ENCODE peak calls at places on chromosomes 13 and 19, in eight cellular contexts. One of them, this sample, is unnamed.

GRCh38 chr19:56132316-56132822 is 8.7 kb upstream of the ZNF444 start:
- DNase-seq in mammary epithelial cell: no peak
- DNase-seq in OCI-LY7: no peak
- DNase-seq in endothelial cell: no peak
- DNase-seq in psoas muscle: no peak
- DNase-seq in esophagus muscularis mucosa: no peak
- DNase-seq in cardiac muscle cell: peak
- DNase-seq in tibial nerve: no peak
- DNase-seq in this sample: no peak

GRCh38 chr19:16064209-16064889 is 11.9 kb upstream of the TPM4 start:
- DNase-seq in endothelial cell: no peak
- DNase-seq in tibial nerve: no peak
- DNase-seq in psoas muscle: no peak
- DNase-seq in mammary epithelial cell: no peak
- DNase-seq in OCI-LY7: no peak
- DNase-seq in cardiac muscle cell: no peak
- DNase-seq in esophagus muscularis mucosa: no peak
- DNase-seq in this sample: peak

GRCh38 chr13:34155931-34156607 is 338.1 kb downstream of the RFC3 start:
- DNase-seq in mammary epithelial cell: peak
- DNase-seq in tibial nerve: no peak
- DNase-seq in endothelial cell: no peak
- DNase-seq in cardiac muscle cell: no peak
- DNase-seq in OCI-LY7: no peak
- DNase-seq in psoas muscle: no peak
- DNase-seq in esophagus muscularis mucosa: no peak
- DNase-seq in this sample: no peak

GRCh38 chr19:31167695-31168094 is 181.5 kb downstream of the TSHZ3 start:
- DNase-seq in tibial nerve: no peak
- DNase-seq in psoas muscle: no peak
- DNase-seq in mammary epithelial cell: no peak
- DNase-seq in endothelial cell: no peak
- DNase-seq in cardiac muscle cell: no peak
- DNase-seq in OCI-LY7: no peak
- DNase-seq in esophagus muscularis mucosa: no peak
- DNase-seq in this sample: no peak

GRCh38 chr13:46778879-46779278 is 18.1 kb downstream of the ESD start:
- DNase-seq in esophagus muscularis mucosa: no peak
- DNase-seq in cardiac muscle cell: no peak
- DNase-seq in tibial nerve: no peak
- DNase-seq in mammary epithelial cell: no peak
- DNase-seq in endothelial cell: no peak
- DNase-seq in psoas muscle: no peak
- DNase-seq in OCI-LY7: no peak
- DNase-seq in this sample: no peak

GRCh38 chr13:37175996-37176395 is 70.5 kb upstream of the CSNK1A1L start:
- DNase-seq in cardiac muscle cell: no peak
- DNase-seq in OCI-LY7: no peak
- DNase-seq in psoas muscle: no peak
- DNase-seq in mammary epithelial cell: peak
- DNase-seq in tibial nerve: peak
- DNase-seq in endothelial cell: no peak
- DNase-seq in esophagus muscularis mucosa: no peak
- DNase-seq in this sample: no peak

GRCh38 chr19:29622191-29623070 is 16.3 kb downstream of the POP4 start:
- DNase-seq in esophagus muscularis mucosa: no peak
- DNase-seq in psoas muscle: peak
- DNase-seq in mammary epithelial cell: no peak
- DNase-seq in tibial nerve: no peak
- DNase-seq in endothelial cell: no peak
- DNase-seq in cardiac muscle cell: peak
- DNase-seq in OCI-LY7: no peak
- DNase-seq in this sample: peak

GRCh38 chr13:101019126-101019525 is 344.5 kb upstream of the TMTC4 start:
- DNase-seq in esophagus muscularis mucosa: no peak
- DNase-seq in endothelial cell: no peak
- DNase-seq in OCI-LY7: no peak
- DNase-seq in tibial nerve: no peak
- DNase-seq in psoas muscle: no peak
- DNase-seq in cardiac muscle cell: no peak
- DNase-seq in mammary epithelial cell: no peak
- DNase-seq in this sample: no peak

GRCh38 chr19:35265126-35265995 is 3.4 kb upstream of the USF2 start:
- DNase-seq in esophagus muscularis mucosa: no peak
- DNase-seq in mammary epithelial cell: peak
- DNase-seq in psoas muscle: peak
- DNase-seq in cardiac muscle cell: no peak
- DNase-seq in endothelial cell: no peak
- DNase-seq in tibial nerve: no peak
- DNase-seq in OCI-LY7: no peak
- DNase-seq in this sample: no peak

GRCh38 chr13:92717857-92718256 is 508.8 kb upstream of the GPC6 start:
- DNase-seq in psoas muscle: no peak
- DNase-seq in esophagus muscularis mucosa: no peak
- DNase-seq in OCI-LY7: no peak
- DNase-seq in cardiac muscle cell: no peak
- DNase-seq in tibial nerve: no peak
- DNase-seq in mammary epithelial cell: no peak
- DNase-seq in endothelial cell: no peak
- DNase-seq in this sample: no peak

DNA sequence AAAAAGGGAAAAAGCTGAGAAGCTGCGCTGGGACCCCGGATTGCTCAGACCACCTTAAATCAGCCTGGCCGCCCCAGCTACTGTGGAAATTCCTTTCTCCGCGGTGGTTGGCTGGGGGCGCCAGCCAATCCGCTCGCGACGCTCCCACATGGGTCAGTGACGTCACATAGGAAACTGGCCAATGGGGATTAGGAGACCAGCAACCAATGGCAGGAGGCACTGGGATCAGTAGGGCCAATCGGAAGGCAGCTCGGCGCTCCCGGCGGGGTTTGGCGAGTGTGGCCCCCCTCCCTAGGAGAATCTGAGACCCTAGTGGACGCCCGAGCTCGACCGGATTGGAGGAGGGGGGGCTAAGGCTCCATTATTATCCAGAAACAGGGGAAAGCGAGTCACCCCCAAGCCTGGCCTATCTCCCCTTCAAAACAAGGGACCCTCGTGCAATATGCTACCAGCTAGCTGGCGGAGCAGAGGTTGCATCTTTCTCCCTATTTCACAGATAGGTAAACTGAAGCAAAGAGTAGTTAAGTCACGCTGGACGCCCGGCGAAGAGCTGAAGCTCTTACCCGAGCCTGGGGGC is 6.5 kb upstream of the TLE2 start:
- DNase-seq in esophagus muscularis mucosa: peak
- DNase-seq in psoas muscle: peak
- DNase-seq in cardiac muscle cell: peak
- DNase-seq in tibial nerve: peak
- DNase-seq in mammary epithelial cell: peak
- DNase-seq in endothelial cell: peak
- DNase-seq in OCI-LY7: peak
- DNase-seq in this sample: peak
- TF ChIP-seq CTCF in esophagus muscularis mucosa: no peak
- TF ChIP-seq CTCF in psoas muscle: no peak
- TF ChIP-seq CTCF in cardiac muscle cell: no peak
- TF ChIP-seq CTCF in tibial nerve: peak
- TF ChIP-seq CTCF in mammary epithelial cell: no peak
- TF ChIP-seq CTCF in endothelial cell: no peak
- TF ChIP-seq CTCF in OCI-LY7: no peak
- TF ChIP-seq CTCF in this sample: no peak

GRCh38 chr13:112062619-112063308 is 4.2 kb upstream of the SOX1 start:
- DNase-seq in tibial nerve: no peak
- DNase-seq in psoas muscle: no peak
- DNase-seq in OCI-LY7: no peak
- DNase-seq in esophagus muscularis mucosa: no peak
- DNase-seq in endothelial cell: peak
- DNase-seq in mammary epithelial cell: no peak
- DNase-seq in cardiac muscle cell: peak
- DNase-seq in this sample: no peak
- TF ChIP-seq CTCF in tibial nerve: no peak
- TF ChIP-seq CTCF in psoas muscle: peak
- TF ChIP-seq CTCF in OCI-LY7: no peak
- TF ChIP-seq CTCF in esophagus muscularis mucosa: no peak
- TF ChIP-seq CTCF in endothelial cell: peak
- TF ChIP-seq CTCF in mammary epithelial cell: no peak
- TF ChIP-seq CTCF in cardiac muscle cell: peak
- TF ChIP-seq CTCF in this sample: no peak

GRCh38 chr13:84917252-84917878 is 881.9 kb downstream of the SLITRK6 start:
- DNase-seq in mammary epithelial cell: peak
- DNase-seq in tibial nerve: no peak
- DNase-seq in endothelial cell: no peak
- DNase-seq in cardiac muscle cell: peak
- DNase-seq in esophagus muscularis mucosa: no peak
- DNase-seq in psoas muscle: no peak
- DNase-seq in OCI-LY7: peak
- DNase-seq in this sample: no peak
- TF ChIP-seq CTCF in mammary epithelial cell: peak
- TF ChIP-seq CTCF in tibial nerve: peak
- TF ChIP-seq CTCF in endothelial cell: peak
- TF ChIP-seq CTCF in cardiac muscle cell: peak
- TF ChIP-seq CTCF in esophagus muscularis mucosa: peak
- TF ChIP-seq CTCF in psoas muscle: peak
- TF ChIP-seq CTCF in OCI-LY7: peak
- TF ChIP-seq CTCF in this sample: no peak

DNA sequence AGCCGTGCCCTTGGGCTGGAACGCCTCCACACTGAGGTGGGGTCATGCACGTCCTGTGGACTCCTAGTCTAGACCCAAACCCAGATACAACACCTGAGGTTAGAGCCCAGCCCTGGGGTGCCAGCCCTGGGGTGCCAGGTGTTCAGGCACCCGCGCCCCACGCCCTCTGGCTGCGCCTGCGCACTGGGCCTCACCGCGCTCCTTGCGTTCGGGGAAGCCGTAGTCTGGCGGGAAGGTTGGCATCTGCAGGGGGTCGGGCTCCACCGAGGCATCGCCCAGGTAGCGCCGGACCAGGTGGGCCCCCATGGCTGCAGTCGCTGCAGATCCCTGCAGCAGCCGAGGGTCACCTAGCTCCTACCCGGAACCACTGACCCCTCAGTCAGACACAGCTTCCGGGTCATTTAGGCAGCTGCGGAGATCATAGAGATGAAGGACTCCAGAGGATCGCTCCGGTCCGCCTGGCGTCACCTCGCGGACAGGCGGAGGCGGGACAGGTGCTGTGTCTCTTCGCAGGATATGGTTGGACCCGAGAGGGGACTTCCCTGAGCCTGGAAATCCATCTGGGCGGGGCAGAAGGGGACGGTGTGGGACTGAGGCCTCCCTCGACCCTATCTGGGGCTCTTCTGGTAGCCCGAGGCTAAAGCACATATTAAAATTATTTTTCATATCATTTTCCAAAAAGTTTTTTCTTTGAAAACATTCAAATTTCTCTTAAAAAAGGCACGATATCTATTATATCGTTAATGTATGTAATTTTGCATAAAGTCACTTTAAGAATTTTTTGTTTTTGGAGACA is at the start of gene NDUFB7:
- DNase-seq in psoas muscle: peak
- DNase-seq in esophagus muscularis mucosa: peak
- DNase-seq in endothelial cell: peak
- DNase-seq in tibial nerve: peak
- DNase-seq in cardiac muscle cell: peak
- DNase-seq in OCI-LY7: peak
- DNase-seq in mammary epithelial cell: peak
- DNase-seq in this sample: peak
- TF ChIP-seq CTCF in psoas muscle: peak
- TF ChIP-seq CTCF in esophagus muscularis mucosa: peak
- TF ChIP-seq CTCF in endothelial cell: no peak
- TF ChIP-seq CTCF in tibial nerve: peak
- TF ChIP-seq CTCF in cardiac muscle cell: peak
- TF ChIP-seq CTCF in OCI-LY7: peak
- TF ChIP-seq CTCF in mammary epithelial cell: peak
- TF ChIP-seq CTCF in this sample: peak

DNA sequence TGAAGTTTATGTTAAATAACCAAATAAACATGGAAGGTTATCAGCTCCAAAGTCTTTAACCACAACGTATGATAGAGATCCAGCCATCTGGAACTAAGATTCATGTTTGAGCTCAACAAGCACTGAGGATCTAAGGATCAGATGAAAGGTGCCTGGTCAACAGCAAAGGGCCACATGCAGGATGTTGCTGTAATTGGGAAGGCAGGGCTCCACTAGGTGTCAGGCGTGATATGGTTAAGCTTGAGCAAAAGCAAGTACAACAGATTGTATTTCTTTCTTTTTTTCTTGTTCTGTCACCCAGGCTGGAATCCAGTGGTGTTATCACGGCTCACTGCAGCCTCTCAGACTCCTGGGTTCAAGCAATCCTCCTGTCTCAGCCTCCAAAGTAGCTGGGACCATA is 12.0 kb downstream of the EBPL start:
- DNase-seq in mammary epithelial cell: no peak
- DNase-seq in OCI-LY7: peak
- DNase-seq in cardiac muscle cell: no peak
- DNase-seq in esophagus muscularis mucosa: no peak
- DNase-seq in psoas muscle: no peak
- DNase-seq in tibial nerve: peak
- DNase-seq in endothelial cell: no peak
- DNase-seq in this sample: peak
- TF ChIP-seq CTCF in mammary epithelial cell: peak
- TF ChIP-seq CTCF in OCI-LY7: peak
- TF ChIP-seq CTCF in cardiac muscle cell: peak
- TF ChIP-seq CTCF in esophagus muscularis mucosa: no peak
- TF ChIP-seq CTCF in psoas muscle: peak
- TF ChIP-seq CTCF in tibial nerve: no peak
- TF ChIP-seq CTCF in endothelial cell: no peak
- TF ChIP-seq CTCF in this sample: no peak

DNA sequence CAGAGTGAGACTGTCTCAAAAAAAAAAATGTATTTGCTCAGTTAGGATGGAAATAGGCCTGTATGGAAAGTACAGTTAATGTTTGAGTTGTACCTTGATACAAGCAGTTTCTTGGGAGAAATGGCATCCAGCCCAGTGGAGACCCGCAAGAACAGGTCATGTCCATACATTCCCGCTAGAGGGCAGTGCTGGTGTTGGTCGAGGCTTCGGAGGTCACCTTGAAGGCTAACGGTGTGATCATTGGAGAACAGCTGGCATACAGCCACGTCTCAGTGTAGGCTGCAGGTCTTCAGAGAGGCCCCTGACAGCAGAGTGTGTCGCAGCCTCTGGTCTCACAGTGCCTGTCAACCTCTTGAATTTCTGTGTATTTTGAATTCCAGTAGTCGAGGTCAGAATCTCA is 7.5 kb downstream of the ZNF610 start:
- DNase-seq in psoas muscle: no peak
- DNase-seq in OCI-LY7: peak
- DNase-seq in endothelial cell: peak
- DNase-seq in mammary epithelial cell: no peak
- DNase-seq in tibial nerve: peak
- DNase-seq in cardiac muscle cell: peak
- DNase-seq in esophagus muscularis mucosa: no peak
- DNase-seq in this sample: peak
- TF ChIP-seq CTCF in psoas muscle: peak
- TF ChIP-seq CTCF in OCI-LY7: peak
- TF ChIP-seq CTCF in endothelial cell: peak
- TF ChIP-seq CTCF in mammary epithelial cell: peak
- TF ChIP-seq CTCF in tibial nerve: peak
- TF ChIP-seq CTCF in cardiac muscle cell: peak
- TF ChIP-seq CTCF in esophagus muscularis mucosa: peak
- TF ChIP-seq CTCF in this sample: peak

GRCh38 chr19:11481777-11482383 is 1.0 kb upstream of the ELAVL3 start:
- DNase-seq in psoas muscle: peak
- DNase-seq in endothelial cell: peak
- DNase-seq in esophagus muscularis mucosa: no peak
- DNase-seq in mammary epithelial cell: peak
- DNase-seq in cardiac muscle cell: peak
- DNase-seq in tibial nerve: peak
- DNase-seq in OCI-LY7: peak
- DNase-seq in this sample: peak
- TF ChIP-seq CTCF in psoas muscle: no peak
- TF ChIP-seq CTCF in endothelial cell: no peak
- TF ChIP-seq CTCF in esophagus muscularis mucosa: no peak
- TF ChIP-seq CTCF in mammary epithelial cell: no peak
- TF ChIP-seq CTCF in cardiac muscle cell: no peak
- TF ChIP-seq CTCF in tibial nerve: no peak
- TF ChIP-seq CTCF in OCI-LY7: no peak
- TF ChIP-seq CTCF in this sample: no peak

GRCh38 chr13:114314074-114314912 is at the start of gene CHAMP1:
- DNase-seq in OCI-LY7: peak
- DNase-seq in cardiac muscle cell: peak
- DNase-seq in mammary epithelial cell: peak
- DNase-seq in esophagus muscularis mucosa: peak
- DNase-seq in tibial nerve: peak
- DNase-seq in psoas muscle: peak
- DNase-seq in endothelial cell: peak
- DNase-seq in this sample: peak
- TF ChIP-seq CTCF in OCI-LY7: no peak
- TF ChIP-seq CTCF in cardiac muscle cell: no peak
- TF ChIP-seq CTCF in mammary epithelial cell: no peak
- TF ChIP-seq CTCF in esophagus muscularis mucosa: no peak
- TF ChIP-seq CTCF in tibial nerve: peak
- TF ChIP-seq CTCF in psoas muscle: no peak
- TF ChIP-seq CTCF in endothelial cell: no peak
- TF ChIP-seq CTCF in this sample: no peak